ENCODE peak calls at places on chromosome 6, in six cellular contexts. E, V, C, H, J and N are unnamed samples.
A peak's percentile ranks its signal among the peaks of the same experiment; 100 is the strongest.

GRCh38 chr6:87730310-87730709 is 28.3 kb upstream of the AKIRIN2 start:
- DNase-seq in V (no peak), E (no peak), J (no peak), C (peak; percentile 68), H (no peak), N (no peak)

GRCh38 chr6:6595946-6596345 is 7.4 kb downstream of the LY86 start:
- DNase-seq in V (no peak), J (no peak), C (no peak), E (no peak), H (no peak), N (no peak)

GRCh38 chr6:89204096-89204495 is 13.1 kb downstream of the GABRR1 start:
- DNase-seq in C (no peak), J (no peak), V (no peak), H (no peak), E (no peak), N (no peak)

GRCh38 chr6:5554226-5554625 is 292.9 kb downstream of the FARS2 start:
- DNase-seq in J (peak; percentile 15), E (no peak), C (no peak), V (no peak), H (no peak), N (no peak)

GRCh38 chr6:136113736-136114173 is 136.4 kb downstream of the MTFR2 start:
- DNase-seq in H (no peak), E (peak; percentile 70), V (peak; percentile 66), J (peak; percentile 77), C (peak; percentile 93), N (no peak)

GRCh38 chr6:26216015-26216885 is 129.0 kb downstream of the HFE start:
- DNase-seq in J (peak; percentile 93), E (peak; percentile 98), V (peak; percentile 70), H (peak; percentile 97), C (peak; percentile 94), N (peak; percentile 98)

GRCh38 chr6:332671-333070 is 40.4 kb downstream of the DUSP22 start:
- DNase-seq in H (no peak), C (peak; percentile 74), V (no peak), J (no peak), E (no peak), N (no peak)

GRCh38 chr6:151325075-151326050 is 66.0 kb downstream of the ZBTB2 start:
- DNase-seq in J (peak; percentile 68), E (peak; percentile 75), V (peak; percentile 80), H (no peak), C (peak; percentile 87), N (no peak)

GRCh38 chr6:157982297-157982579 is 575 bp downstream of the SYNJ2 start:
- DNase-seq in V (no peak), H (peak; percentile 29), E (peak; percentile 86), C (peak; percentile 74), J (peak; percentile 74), N (no peak)

GRCh38 chr6:24140572-24140971 is 14.6 kb downstream of the NRSN1 start:
- DNase-seq in E (peak; percentile 37), H (no peak), C (no peak), J (no peak), V (no peak), N (no peak)

GRCh38 chr6:137798846-137799245 is 68.2 kb upstream of the TNFAIP3 start:
- DNase-seq in V (no peak), J (no peak), H (no peak), E (no peak), C (no peak), N (no peak)

GRCh38 chr6:50565004-50565403 is 148.3 kb upstream of the TFAP2D start:
- DNase-seq in J (no peak), H (no peak), E (no peak), V (no peak), C (no peak), N (no peak)

GRCh38 chr6:149169761-149170359 is 147.7 kb upstream of the TAB2 start:
- DNase-seq in H (no peak), C (peak; percentile 66), V (no peak), J (no peak), E (no peak), N (no peak)

GRCh38 chr6:157519255-157520116 is 138.5 kb downstream of the ZDHHC14 start:
- DNase-seq in C (no peak), E (no peak), J (no peak), H (no peak), V (no peak), N (no peak)

GRCh38 chr6:20670750-20671149 is 136.5 kb downstream of the CDKAL1 start:
- DNase-seq in C (no peak), H (no peak), V (no peak), E (no peak), J (no peak), N (no peak)

GRCh38 chr6:1970151-1970561 is 275.2 kb downstream of the GMDS start:
- DNase-seq in J (no peak), E (peak; percentile 31), C (no peak), V (no peak), H (no peak), N (no peak)

GRCh38 chr6:37709932-37710565 is 12.4 kb upstream of the MDGA1 start:
- DNase-seq in J (no peak), E (no peak), H (no peak), C (no peak), V (no peak), N (no peak)

GRCh38 chr6:16925461-16925860 is 164.2 kb upstream of the ATXN1 start:
- DNase-seq in E (no peak), H (no peak), J (no peak), C (peak; percentile 70), V (no peak), N (no peak)

GRCh38 chr6:162343902-162344226 is 383.7 kb downstream of the PRKN start:
- DNase-seq in V (no peak), E (no peak), J (no peak), C (peak; percentile 69), H (no peak), N (no peak)

GRCh38 chr6:105211831-105212230 is 32.0 kb upstream of the POPDC3 start:
- DNase-seq in H (no peak), V (no peak), E (no peak), J (no peak), C (peak; percentile 65), N (no peak)

GRCh38 chr6:73418081-73418741 is 23.6 kb downstream of the DDX43 start:
- DNase-seq in E (no peak), C (peak; percentile 3), J (no peak), V (no peak), H (no peak), N (no peak)

GRCh38 chr6:7897461-7898192 is 13.0 kb downstream of the TXNDC5 start:
- DNase-seq in V (no peak), H (peak; percentile 91), C (no peak), E (no peak), J (no peak), N (peak; percentile 66)

GRCh38 chr6:1244941-1245340 is 67.0 kb upstream of the FOXQ1 start:
- DNase-seq in J (no peak), V (no peak), H (no peak), E (no peak), C (peak; percentile 55), N (no peak)

DNA sequence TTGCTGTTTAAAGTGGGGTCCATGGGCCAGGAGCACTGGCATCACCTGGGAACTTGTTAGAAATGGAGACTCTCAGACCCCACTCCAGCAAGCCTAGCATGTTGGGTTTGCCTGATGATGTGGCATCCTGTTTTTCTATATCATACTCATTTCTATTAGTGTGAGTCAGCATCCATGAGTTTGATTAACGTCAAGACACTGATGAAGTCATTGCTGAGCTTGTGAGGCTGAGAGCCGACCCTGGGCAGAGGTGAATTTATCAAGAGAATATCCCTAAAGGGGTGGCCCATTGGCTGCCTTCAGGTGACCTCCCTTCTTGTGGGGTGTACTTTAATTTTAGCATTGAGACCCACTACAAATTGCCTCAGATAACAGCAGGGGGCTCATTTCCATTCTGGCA is 43.4 kb upstream of the RNF144B start:
- DNase-seq in E (no peak), H (no peak), V (no peak), J (no peak), C (peak; percentile 74), N (no peak)
- H3K4me1 ChIP-seq in E (peaks cover 6% of the 10 kb centered on the region), H (peaks cover 10% of the 10 kb centered on the region), V (no peaks in the 10 kb centered on the region), J (no peaks in the 10 kb centered on the region), C (no peaks in the 10 kb centered on the region), N (peaks cover 72% of the 10 kb centered on the region)

DNA sequence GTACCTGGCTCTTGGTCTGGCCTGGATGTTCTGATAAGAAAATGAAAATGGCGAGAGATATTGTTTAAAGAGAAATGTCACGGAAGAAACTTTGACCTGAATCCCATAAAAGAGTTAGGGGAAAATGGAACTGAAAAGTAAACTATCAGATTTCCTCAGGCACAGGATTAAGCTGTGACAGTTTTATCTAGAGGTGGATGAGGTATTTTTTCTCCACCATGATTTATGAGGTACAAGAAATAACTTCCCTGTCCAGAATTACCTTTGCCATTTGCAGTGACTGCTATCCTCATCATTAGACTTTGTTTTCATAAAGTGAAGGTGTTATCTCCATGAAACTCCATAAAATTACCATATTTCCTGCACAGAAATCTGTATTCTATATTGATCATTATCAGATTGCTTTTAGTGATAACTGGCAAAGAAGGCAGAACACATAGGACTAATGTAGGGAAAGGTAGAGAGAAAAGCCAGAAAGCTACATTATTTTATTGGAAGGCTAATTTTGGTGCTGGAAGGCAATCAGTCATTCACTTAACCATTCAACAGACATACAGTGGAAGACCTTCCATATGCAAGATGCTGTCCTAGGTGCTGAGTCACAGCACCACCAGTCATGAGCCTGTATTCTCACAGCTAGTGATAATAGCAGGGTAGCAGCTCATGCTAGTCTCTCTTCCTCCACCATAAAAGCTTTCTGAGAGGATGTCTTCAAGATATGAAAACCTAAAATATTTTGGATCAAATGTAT is 427.3 kb upstream of the CITED2 start:
- DNase-seq in H (no peak), V (no peak), C (peak; percentile 27), E (peak; percentile 38), J (peak; percentile 41), N (no peak)
- TF ChIP-seq EZH2phosphoT487 in H (no peak), V (no peak), C (no peak), E (no peak), J (no peak), N (no peak)

GRCh38 chr6:143540192-143540591 is 28.7 kb upstream of the FUCA2 start:
- DNase-seq in H (no peak), C (no peak), V (no peak), E (no peak), J (no peak), N (no peak)

GRCh38 chr6:143539106-143539505 is 27.6 kb upstream of the FUCA2 start:
- DNase-seq in C (no peak), H (no peak), V (no peak), J (no peak), E (no peak), N (no peak)

GRCh38 chr6:143538374-143538773 is 26.9 kb upstream of the FUCA2 start:
- DNase-seq in V (no peak), H (no peak), E (no peak), J (no peak), C (no peak), N (no peak)

GRCh38 chr6:143536866-143537691 is 25.6 kb upstream of the FUCA2 start:
- DNase-seq in J (peak; percentile 83), E (peak; percentile 86), H (peak; percentile 44), V (peak; percentile 83), C (peak; percentile 81), N (no peak)

GRCh38 chr6:143539723-143540122 is 28.2 kb upstream of the FUCA2 start:
- DNase-seq in C (no peak), H (no peak), J (peak; percentile 10), V (no peak), E (peak; percentile 74), N (no peak)
- H3K4me3 ChIP-seq in C (no peak overlapping the region), H (no peak overlapping the region), J (no peak overlapping the region), V (no peak overlapping the region), E (no peak overlapping the region), N (no peak overlapping the region)

DNA sequence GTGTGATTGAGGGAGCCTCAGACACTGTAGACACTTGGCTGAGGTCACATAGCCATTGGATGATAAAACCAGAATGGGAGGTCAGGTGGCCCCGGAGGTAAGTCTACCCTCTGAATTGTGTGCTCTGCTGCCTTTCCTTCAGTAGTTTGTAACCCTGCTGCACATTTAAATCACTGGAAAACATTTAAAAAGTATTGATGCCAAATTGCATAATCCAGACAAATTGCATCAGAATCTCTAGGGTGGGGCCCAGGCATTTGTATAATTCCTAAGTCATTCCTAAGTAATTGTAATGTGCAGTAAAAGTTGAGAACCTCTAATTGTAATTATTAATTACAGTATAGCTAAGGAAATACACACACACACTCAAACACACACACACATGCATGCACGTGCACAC is 85.2 kb upstream of the ECI2 start:
- DNase-seq in E (no peak), V (no peak), C (peak; percentile 65), J (no peak), H (no peak), N (no peak)
- H3K4me1 ChIP-seq in E (peaks cover 3% of the 10 kb centered on the region), V (no peaks in the 10 kb centered on the region), C (peaks cover 16% of the 10 kb centered on the region), J (no peaks in the 10 kb centered on the region), H (no peaks in the 10 kb centered on the region), N (no peaks in the 10 kb centered on the region)